ENCODE peak calls at places on chromosomes 6 and 20, in five cellular contexts. K is activated naive CD8-positive, alpha-beta T cell treated with anti-CD3 and anti-CD28 coated beads, Interleukin-2, amount 50 U/mL, for 24 hours; P is A549; S is activated CD8-positive, alpha-beta memory T cell treated with anti-CD3 and anti-CD28 coated beads, Interleukin-2, amount 10 ng/mL, durations not matched to agents 7 days and 5 days; J is memory B cell. M is an unnamed sample.

GRCh38 chr6:70124882-70125535 is 177.9 kb downstream of the COL9A1 start:
- ATAC-seq in K (no peak), P (peak), S (no peak), J (no peak), M (no peak)

GRCh38 chr6:56437171-56437900 is 190.0 kb upstream of the COL21A1 start:
- ATAC-seq in K (no peak), P (no peak), S (no peak), J (no peak), M (no peak)

GRCh38 chr20:36344517-36345132 is 38.5 kb downstream of the DLGAP4 start:
- ATAC-seq in K (no peak), P (peak), S (no peak), J (no peak), M (no peak)

GRCh38 chr6:122066200-122066599 is 333.3 kb upstream of the HSF2 start:
- ATAC-seq in K (no peak), P (no peak), S (no peak), J (no peak), M (no peak)

GRCh38 chr20:50283922-50284810 is 93.5 kb downstream of the CEBPB start:
- ATAC-seq in K (peak), P (peak), S (no peak), J (no peak), M (peak)

GRCh38 chr20:17863577-17864292 is 104.9 kb downstream of the SNX5 start:
- ATAC-seq in K (no peak), P (peak), S (no peak), J (no peak), M (no peak)

GRCh38 chr20:36614781-36615557 is 9.4 kb downstream of the RAB5IF start:
- ATAC-seq in K (no peak), P (no peak), S (no peak), J (no peak), M (no peak)

GRCh38 chr6:105898286-105898685 is 187.8 kb upstream of the PRDM1 start:
- ATAC-seq in K (peak), P (no peak), S (peak), J (no peak), M (peak)

GRCh38 chr6:16747232-16748027 is 13.8 kb downstream of the ATXN1 start:
- ATAC-seq in K (peak), P (peak), S (no peak), J (no peak), M (peak)

GRCh38 chr6:12546659-12546987 is 169.9 kb upstream of the PHACTR1 start:
- ATAC-seq in K (no peak), P (no peak), S (no peak), J (no peak), M (no peak)

GRCh38 chr6:15313367-15313766 is 67.5 kb downstream of the JARID2 start:
- ATAC-seq in K (no peak), P (no peak), S (no peak), J (peak), M (no peak)

GRCh38 chr6:11835065-11835464 is 56.5 kb upstream of the ADTRP start:
- ATAC-seq in K (no peak), P (no peak), S (no peak), J (no peak), M (no peak)

GRCh38 chr6:44388876-44389275 is 1.4 kb downstream of the CDC5L start:
- ATAC-seq in K (no peak), P (no peak), S (no peak), J (no peak), M (no peak)

GRCh38 chr20:30286157-30286556 is 971.3 kb upstream of the DEFB115 start:
- ATAC-seq in K (no peak), P (peak), S (no peak), J (no peak), M (no peak)

GRCh38 chr20:45909817-45910669 is 1.9 kb downstream of the PLTP start:
- ATAC-seq in K (no peak), P (no peak), S (no peak), J (no peak), M (no peak)

M was measured in activated CD4-positive, CD25-positive, alpha-beta regulatory T cell treated with anti-CD3 and anti-CD28 coated beads, Interleukin-2, amount 50 U/mL, for 24 hours.